ENCODE peak calls at places on chromosomes 1 and 21, in ten cellular contexts. Y is GM13977; Q is NT2/D1; L is activated CD4-positive, alpha-beta T cell treated with anti-CD3 and anti-CD28 coated beads for 1 hour; Z is spleen; O is epithelial cell of esophagus; S is hepatocyte; T is SK-MEL-5; U is stimulated activated CD4-positive, alpha-beta T cell treated with anti-CD3 and anti-CD28 coated beads, Interleukin-4, amount 100 ng/mL, for 48 hours; B is EH. X is an unnamed sample.

GRCh38 chr1:85991261-85991660 is 165.3 kb downstream of the COL24A1 start:
- DNase-seq in Y (no peak), Q (no peak), L (no peak), Z (no peak), O (no peak), S (no peak), T (no peak), U (no peak), B (no peak), X (no peak)

GRCh38 chr1:1892079-1892762 is 1.3 kb upstream of the GNB1 start:
- DNase-seq in Y (no peak), Q (no peak), L (no peak), Z (peak; percentile 82), O (peak; percentile 78), S (no peak), T (no peak), U (no peak), B (no peak), X (no peak)

GRCh38 chr1:11730429-11730861 is 5.5 kb upstream of the AGTRAP start:
- DNase-seq in Y (no peak), Q (no peak), L (peak; percentile 18), Z (no peak), O (peak; percentile 53), S (no peak), T (no peak), U (no peak), B (peak; percentile 69), X (peak; percentile 11)

GRCh38 chr1:231807498-231807897 is 180.9 kb downstream of the DISC1 start:
- DNase-seq in Y (no peak), Q (no peak), L (no peak), Z (no peak), O (no peak), S (no peak), T (no peak), U (no peak), B (no peak), X (no peak)

GRCh38 chr21:25925064-25925463 is 190.3 kb downstream of the GABPA start:
- DNase-seq in Y (no peak), Q (no peak), L (no peak), Z (no peak), O (no peak), S (no peak), T (no peak), U (no peak), B (no peak), X (no peak)

GRCh38 chr1:42963378-42964005 is 4.8 kb upstream of the SLC2A1 start:
- DNase-seq in Y (no peak), Q (no peak), L (no peak), Z (no peak), O (peak; percentile 82), S (no peak), T (no peak), U (no peak), B (peak; percentile 86), X (no peak)

GRCh38 chr1:209585672-209586071 is 2.2 kb downstream of the CAMK1G start:
- DNase-seq in Y (no peak), Q (no peak), L (no peak), Z (peak; percentile 76), O (peak; percentile 62), S (peak; percentile 83), T (no peak), U (no peak), B (peak; percentile 70), X (peak; percentile 26)

GRCh38 chr1:109304221-109304915 is 2.4 kb downstream of the MYBPHL start:
- DNase-seq in Y (no peak), Q (no peak), L (no peak), Z (no peak), O (no peak), S (no peak), T (peak; percentile 20), U (no peak), B (no peak), X (no peak)

GRCh38 chr1:59645893-59646292 is 168.9 kb upstream of the HOOK1 start:
- DNase-seq in Y (no peak), Q (no peak), L (no peak), Z (no peak), O (no peak), S (no peak), T (no peak), U (no peak), B (peak; percentile 72), X (no peak)

GRCh38 chr1:100597069-100597741 is 59.3 kb downstream of the GPR88 start:
- DNase-seq in Y (no peak), Q (no peak), L (no peak), Z (no peak), O (peak; percentile 29), S (no peak), T (no peak), U (no peak), B (peak; percentile 96), X (no peak)

GRCh38 chr1:204096931-204097330 is 24.0 kb downstream of the SOX13 start:
- DNase-seq in Y (no peak), Q (no peak), L (no peak), Z (no peak), O (no peak), S (no peak), T (no peak), U (no peak), B (no peak), X (no peak)

GRCh38 chr1:40974945-40975344 is 4.6 kb upstream of the CTPS1 start:
- DNase-seq in Y (no peak), Q (no peak), L (no peak), Z (no peak), O (no peak), S (no peak), T (no peak), U (no peak), B (no peak), X (no peak)

GRCh38 chr1:34844252-34844634 is 15.3 kb downstream of the SMIM12 start:
- DNase-seq in Y (no peak), Q (peak; percentile 92), L (no peak), Z (no peak), O (no peak), S (no peak), T (no peak), U (no peak), B (peak; percentile 25), X (no peak)

GRCh38 chr1:17419626-17420328 is 19.7 kb downstream of the RCC2 start:
- DNase-seq in Y (peak; percentile 82), Q (no peak), L (peak; percentile 53), Z (peak; percentile 92), O (peak; percentile 54), S (peak; percentile 74), T (peak; percentile 68), U (peak; percentile 32), B (peak; percentile 59), X (no peak)

GRCh38 chr1:17059391-17060128 is 5.7 kb upstream of the SDHB start:
- DNase-seq in Y (peak; percentile 56), Q (peak; percentile 58), L (no peak), Z (peak; percentile 89), O (peak; percentile 85), S (peak; percentile 86), T (peak; percentile 81), U (peak; percentile 15), B (peak; percentile 77), X (peak; percentile 37)

GRCh38 chr1:61951731-61952585 is 209.7 kb downstream of the PATJ start:
- DNase-seq in Y (no peak), Q (peak; percentile 62), L (no peak), Z (no peak), O (peak; percentile 53), S (no peak), T (no peak), U (no peak), B (no peak), X (no peak)

GRCh38 chr21:38140192-38140905 is 116.4 kb upstream of the KCNJ15 start:
- DNase-seq in Y (no peak), Q (no peak), L (no peak), Z (no peak), O (peak; percentile 83), S (peak; percentile 42), T (peak; percentile 27), U (no peak), B (peak; percentile 60), X (peak; percentile 95)

GRCh38 chr1:161440312-161440894 is 64.9 kb upstream of the FCGR2A start:
- DNase-seq in Y (peak; percentile 93), Q (peak; percentile 70), L (peak; percentile 30), Z (peak; percentile 91), O (peak; percentile 37), S (peak; percentile 78), T (peak; percentile 68), U (peak; percentile 51), B (peak; percentile 72), X (no peak)

GRCh38 chr1:151568626-151569088 is 28.5 kb downstream of the TUFT1 start:
- DNase-seq in Y (no peak), Q (no peak), L (no peak), Z (no peak), O (peak; percentile 80), S (no peak), T (no peak), U (no peak), B (no peak), X (no peak)

GRCh38 chr1:234499119-234500039 is 20.4 kb upstream of the TARBP1 start:
- DNase-seq in Y (peak; percentile 55), Q (peak; percentile 93), L (peak; percentile 77), Z (peak; percentile 96), O (peak; percentile 94), S (peak; percentile 93), T (peak; percentile 89), U (peak; percentile 80), B (peak; percentile 88), X (peak; percentile 44)

GRCh38 chr1:198449727-198450433 is 90.6 kb downstream of the ATP6V1G3 start:
- DNase-seq in Y (no peak), Q (no peak), L (no peak), Z (no peak), O (peak; percentile 75), S (no peak), T (no peak), U (no peak), B (peak; percentile 72), X (no peak)

GRCh38 chr1:230151924-230152468 is 85.0 kb downstream of the GALNT2 start:
- DNase-seq in Y (no peak), Q (no peak), L (no peak), Z (no peak), O (no peak), S (no peak), T (no peak), U (no peak), B (no peak), X (no peak)

GRCh38 chr1:153533689-153534201 is 2.0 kb downstream of the S100A6 start:
- DNase-seq in Y (no peak), Q (no peak), L (no peak), Z (peak; percentile 70), O (peak; percentile 94), S (peak; percentile 72), T (peak; percentile 21), U (no peak), B (peak; percentile 95), X (no peak)

GRCh38 chr1:59156526-59157196 is 140.2 kb upstream of the FGGY start:
- DNase-seq in Y (no peak), Q (peak; percentile 58), L (no peak), Z (no peak), O (no peak), S (peak; percentile 38), T (no peak), U (no peak), B (peak; percentile 64), X (no peak)

GRCh38 chr1:50423670-50424000 is 392 bp upstream of the DMRTA2 start:
- DNase-seq in Y (peak; percentile 80), Q (no peak), L (no peak), Z (no peak), O (peak; percentile 72), S (no peak), T (no peak), U (no peak), B (peak; percentile 17), X (no peak)

X was measured in NCI-H2029 treated with DMSO at 0.1 percent for 48 hours.